ENCODE peak calls at places on chromosomes 3 and 15, in nine cellular contexts. D, W, Q, P, T, Y, R, X and L are unnamed samples.

GRCh38 chr15:53535886-53536285 is 223.6 kb downstream of the WDR72 start:
- DNase-seq in W (no peak), P (no peak), Q (no peak), Y (no peak), D (no peak), T (no peak), X (no peak), R (no peak), L (no peak)

GRCh38 chr15:63943829-63944680 is 102.2 kb downstream of the DAPK2 start:
- DNase-seq in X (no peak), R (no peak), D (no peak), W (no peak), T (no peak), P (no peak), Q (no peak), Y (no peak), L (no peak)

GRCh38 chr3:49359623-49360022 is 1.5 kb upstream of the GPX1 start:
- DNase-seq in P (no peak), T (no peak), X (no peak), W (no peak), Y (no peak), Q (no peak), R (no peak), D (no peak), L (no peak)

GRCh38 chr3:67381667-67382272 is 272.6 kb downstream of the SUCLG2 start:
- DNase-seq in Q (peak; percentile 39), T (no peak), D (peak; percentile 64), R (no peak), X (peak; percentile 15), P (no peak), Y (no peak), W (peak; percentile 9), L (peak; percentile 66)

GRCh38 chr15:25437751-25438600 is 848 bp downstream of the UBE3A start:
- DNase-seq in P (peak; percentile 52), Y (no peak), D (peak; percentile 55), X (peak; percentile 42), Q (peak; percentile 12), W (peak; percentile 51), T (peak; percentile 39), R (peak; percentile 49), L (peak; percentile 53)

GRCh38 chr3:129121016-129121791 is 400 bp downstream of the RAB43 start:
- DNase-seq in T (no peak), D (peak; percentile 42), Q (no peak), Y (no peak), P (peak; percentile 34), R (no peak), W (no peak), X (no peak), L (peak; percentile 56)

GRCh38 chr15:100902436-100903190 is 16.5 kb upstream of the LRRK1 start:
- DNase-seq in P (peak; percentile 92), Y (no peak), X (no peak), W (peak; percentile 74), T (peak; percentile 95), Q (peak; percentile 75), R (peak; percentile 83), D (peak; percentile 97), L (peak; percentile 90)

GRCh38 chr3:16179261-16179660 is 4.8 kb downstream of the GALNT15 start:
- DNase-seq in W (no peak), P (no peak), R (no peak), D (no peak), X (no peak), Q (no peak), Y (no peak), T (no peak), L (no peak)

GRCh38 chr3:176428552-176428951 is 768.7 kb downstream of the TBL1XR1 start:
- DNase-seq in Q (no peak), T (no peak), P (no peak), W (no peak), X (no peak), Y (no peak), D (no peak), R (no peak), L (no peak)

GRCh38 chr3:169268286-169268776 is 395.2 kb downstream of the MECOM start:
- DNase-seq in Q (no peak), P (no peak), X (no peak), D (no peak), Y (no peak), R (no peak), T (no peak), W (no peak), L (no peak)

GRCh38 chr15:89167267-89168176 is 53.9 kb downstream of the RLBP1 start:
- DNase-seq in Y (no peak), Q (peak; percentile 33), D (peak; percentile 66), X (peak; percentile 44), R (peak; percentile 45), P (no peak), W (peak; percentile 49), T (no peak), L (peak; percentile 40)

GRCh38 chr3:101640256-101640655 is 36.7 kb downstream of the ZBTB11 start:
- DNase-seq in X (no peak), D (no peak), Y (no peak), Q (no peak), T (no peak), W (no peak), P (no peak), R (no peak), L (no peak)

GRCh38 chr3:39056151-39056550 is 4.3 kb downstream of the WDR48 start:
- DNase-seq in T (no peak), D (no peak), Y (no peak), R (no peak), W (no peak), Q (no peak), P (no peak), X (no peak), L (no peak)

GRCh38 chr3:49689046-49689886 is at the start of the genes MST1 and RNF123:
- DNase-seq in Q (peak; percentile 79), W (peak; percentile 86), X (peak; percentile 89), R (peak; percentile 83), D (peak; percentile 92), P (peak; percentile 91), Y (no peak), T (peak; percentile 84), L (peak; percentile 91)

GRCh38 chr3:63067999-63068645 is 192.9 kb upstream of the CADPS start:
- DNase-seq in P (no peak), Y (no peak), T (no peak), D (peak; percentile 56), W (peak; percentile 10), R (no peak), Q (peak; percentile 31), X (peak; percentile 18), L (peak; percentile 47)

GRCh38 chr3:81452406-81452805 is 309.0 kb downstream of the GBE1 start:
- DNase-seq in Y (no peak), D (no peak), Q (peak; percentile 50), X (no peak), T (no peak), P (no peak), R (no peak), W (no peak), L (peak; percentile 69)

GRCh38 chr3:192929146-192929545 is 11.5 kb upstream of the MB21D2 start:
- DNase-seq in R (no peak), X (peak; percentile 12), Q (no peak), D (peak; percentile 11), P (no peak), T (no peak), W (no peak), Y (no peak), L (peak; percentile 19)

DNA sequence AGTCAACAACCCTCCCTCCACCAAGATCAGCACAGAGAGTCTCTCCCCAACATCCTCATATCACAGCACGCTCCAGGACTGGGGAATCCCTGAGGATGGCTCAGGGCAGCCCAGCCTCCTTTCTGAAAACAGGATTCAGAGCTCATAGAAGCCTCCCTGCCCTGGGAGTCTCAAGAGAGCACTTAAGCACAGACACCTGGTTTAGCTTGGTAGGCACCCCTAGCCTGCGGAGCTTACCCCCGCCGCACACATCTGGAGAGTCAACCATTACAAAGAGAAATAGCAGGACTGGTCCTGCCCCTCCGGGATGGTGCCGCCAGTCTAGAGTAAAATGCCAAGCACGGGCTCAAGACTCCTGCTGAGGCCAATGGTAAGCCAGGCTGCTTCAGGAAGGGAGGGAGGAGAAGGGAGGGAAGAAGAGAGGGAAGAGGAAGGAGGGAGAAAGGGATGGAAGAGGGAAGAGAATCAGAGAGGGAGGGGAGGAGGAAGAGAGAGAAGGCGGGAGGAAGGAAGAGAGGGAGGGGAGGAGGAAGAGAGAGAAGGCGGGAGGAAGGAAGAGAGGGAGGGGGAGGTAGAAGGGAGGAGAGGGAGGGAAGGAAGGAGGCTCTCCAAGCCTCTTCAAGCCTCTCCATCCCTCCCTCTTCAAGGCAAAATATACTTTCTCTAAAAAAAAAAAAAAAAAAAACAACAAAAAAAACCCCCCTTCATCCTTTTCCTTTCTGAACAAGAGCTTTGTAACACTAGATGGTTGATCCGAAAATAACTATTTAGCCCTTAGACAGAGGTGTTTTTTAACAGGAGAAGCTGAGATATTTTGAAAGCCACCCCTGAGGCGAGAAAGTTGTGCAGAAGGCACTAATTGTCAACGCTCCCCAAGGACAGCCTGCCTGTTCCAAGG is 278.6 kb upstream of the TLE3 start:
- DNase-seq in T (no peak), Q (no peak), R (no peak), P (no peak), D (no peak), W (no peak), X (no peak), Y (no peak), L (no peak)
- H3K4me3 ChIP-seq in T (no peak overlapping the region), Q (peak overlapping the region; percentile 10), R (no peak overlapping the region), P (no peak overlapping the region), D (peak overlapping the region; percentile 7), W (peak overlapping the region; percentile 38), X (no peak overlapping the region), Y (peak overlapping the region; percentile 51), L (no peak overlapping the region)

DNA sequence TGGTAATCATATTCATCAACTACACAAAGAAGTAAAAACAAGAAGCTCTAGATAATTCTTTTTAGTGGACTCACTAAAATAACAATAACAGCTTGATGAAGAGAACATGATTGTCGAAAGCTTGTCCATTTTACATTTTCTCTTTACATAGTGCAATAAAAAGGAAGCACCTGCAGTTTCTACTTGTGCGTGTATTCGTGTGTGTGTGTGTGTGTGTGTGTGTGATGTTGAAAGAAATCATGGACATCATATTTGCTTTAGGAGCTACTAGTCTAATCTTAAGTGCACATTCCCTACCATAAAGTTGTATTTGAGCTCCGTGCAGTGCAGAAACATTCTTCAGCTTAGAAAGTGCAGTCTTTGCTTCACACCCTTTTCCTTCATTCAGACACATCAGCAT is 288.8 kb downstream of the ZBTB20 start:
- DNase-seq in Q (no peak), Y (no peak), W (no peak), P (no peak), X (no peak), D (no peak), R (no peak), T (no peak), L (no peak)
- TF ChIP-seq CTCF in Q (no peak), Y (no peak), W (no peak), P (no peak), X (no peak), D (no peak), R (no peak), T (no peak), L (no peak)

GRCh38 chr3:56754753-56755365 is 46.9 kb downstream of the ARHGEF3 start:
- DNase-seq in D (no peak), W (no peak), P (no peak), T (no peak), Y (no peak), Q (no peak), X (no peak), R (peak; percentile 52), L (no peak)
- H3K4me3 ChIP-seq in D (no peak overlapping the region), W (no peak overlapping the region), P (no peak overlapping the region), T (peak overlapping the region; percentile 3), Y (peak overlapping the region; percentile 48), Q (no peak overlapping the region), X (no peak overlapping the region), R (no peak overlapping the region), L (no peak overlapping the region)

DNA sequence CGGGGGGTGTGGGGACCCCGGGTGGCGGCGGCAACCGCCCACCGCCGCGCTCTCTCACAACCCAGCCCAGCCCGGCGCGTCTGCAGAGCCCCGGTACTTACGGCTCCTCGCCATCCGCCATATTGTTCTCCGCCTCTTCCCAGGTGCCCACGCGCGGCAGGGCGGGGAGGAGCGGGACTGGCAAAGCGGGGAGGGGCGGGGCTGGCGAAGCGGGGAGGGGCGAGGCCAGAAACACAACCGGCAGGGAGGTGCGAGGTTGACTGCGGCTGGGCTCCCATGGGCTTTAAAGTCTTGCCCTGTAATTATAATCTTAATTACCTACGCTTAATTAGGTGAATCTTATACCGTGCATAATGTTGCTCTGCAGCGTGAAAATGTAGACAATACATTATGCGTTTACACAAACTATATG is at the start of gene UBA3:
- DNase-seq in P (peak; percentile 88), W (peak; percentile 78), X (peak; percentile 83), D (peak; percentile 85), R (peak; percentile 91), Q (peak; percentile 79), T (peak; percentile 92), Y (peak; percentile 72), L (peak; percentile 88)
- TF ChIP-seq CTCF in P (no peak), W (no peak), X (no peak), D (no peak), R (no peak), Q (no peak), T (no peak), Y (no peak), L (no peak)